ENCODE peak calls at places on chromosome 4, in nine cellular contexts. D is uterus, I is ovary, O is endothelial cell of umbilical vein, X is transverse colon, V is IMR-90, R is adrenal gland, A is A549, U is testis. B is an unnamed sample.

GRCh38 chr4:38128478-38129451 is 168.6 kb downstream of the PTTG2 start:
- DNase-seq in D (no peak), I (no peak), O (no peak), X (peak; percentile 60), V (peak; percentile 89), R (no peak), A (no peak), U (no peak), B (no peak)

GRCh38 chr4:36187723-36188333 is 56.5 kb downstream of the ARAP2 start:
- DNase-seq in D (no peak), I (no peak), O (peak; percentile 1), X (no peak), V (peak; percentile 33), R (no peak), A (peak; percentile 1), U (no peak), B (no peak)

GRCh38 chr4:5927747-5928146 is 34.9 kb upstream of the CRMP1 start:
- DNase-seq in D (no peak), I (no peak), O (no peak), X (no peak), V (no peak), R (no peak), A (no peak), U (no peak), B (no peak)

GRCh38 chr4:78684196-78685079 is 91.7 kb upstream of the BMP2K start:
- DNase-seq in D (no peak), I (no peak), O (peak; percentile 45), X (no peak), V (peak; percentile 55), R (no peak), A (no peak), U (no peak), B (no peak)

GRCh38 chr4:169332595-169332994 is 61.8 kb upstream of the SH3RF1 start:
- DNase-seq in D (no peak), I (no peak), O (peak; percentile 6), X (no peak), V (no peak), R (no peak), A (no peak), U (no peak), B (no peak)

GRCh38 chr4:186132577-186133277 is 28.2 kb downstream of the FAM149A start:
- DNase-seq in D (no peak), I (no peak), O (peak; percentile 36), X (no peak), V (peak; percentile 22), R (peak; percentile 12), A (peak; percentile 14), U (no peak), B (no peak)

GRCh38 chr4:55358668-55359067 is 12.6 kb downstream of the SRD5A3 start:
- DNase-seq in D (peak; percentile 29), I (no peak), O (peak; percentile 72), X (no peak), V (peak; percentile 78), R (no peak), A (no peak), U (no peak), B (no peak)

GRCh38 chr4:3201718-3202702 is 46.9 kb upstream of the MSANTD1 start:
- DNase-seq in D (no peak), I (no peak), O (no peak), X (peak; percentile 18), V (peak; percentile 69), R (no peak), A (no peak), U (peak; percentile 17), B (no peak)

GRCh38 chr4:38360201-38360600 is 303.8 kb upstream of the KLF3 start:
- DNase-seq in D (no peak), I (no peak), O (no peak), X (no peak), V (no peak), R (no peak), A (no peak), U (no peak), B (no peak)

GRCh38 chr4:78669453-78669852 is 106.7 kb upstream of the BMP2K start:
- DNase-seq in D (no peak), I (no peak), O (no peak), X (no peak), V (no peak), R (no peak), A (peak; percentile 17), U (no peak), B (no peak)

GRCh38 chr4:23022032-23022431 is 329.3 kb downstream of the GBA3 start:
- DNase-seq in D (no peak), I (no peak), O (no peak), X (no peak), V (peak; percentile 9), R (no peak), A (peak; percentile 20), U (no peak), B (no peak)

GRCh38 chr4:33369366-33369899 is 2649.3 kb downstream of the PCDH7 start:
- DNase-seq in D (no peak), I (no peak), O (no peak), X (no peak), V (peak; percentile 12), R (no peak), A (no peak), U (no peak), B (no peak)

GRCh38 chr4:11698846-11699590 is 270.3 kb upstream of the HS3ST1 start:
- DNase-seq in D (no peak), I (no peak), O (peak; percentile 77), X (no peak), V (peak; percentile 80), R (no peak), A (no peak), U (no peak), B (no peak)

GRCh38 chr4:141464366-141464765 is 172.0 kb upstream of the IL15 start:
- DNase-seq in D (no peak), I (no peak), O (no peak), X (no peak), V (no peak), R (peak; percentile 7), A (no peak), U (no peak), B (no peak)

GRCh38 chr4:186628058-186628711 is 72.8 kb upstream of the MTNR1A start:
- DNase-seq in D (no peak), I (no peak), O (no peak), X (no peak), V (no peak), R (no peak), A (no peak), U (no peak), B (no peak)

GRCh38 chr4:10018818-10019438 is 2.4 kb downstream of the SLC2A9 start:
- DNase-seq in D (peak; percentile 98), I (peak; percentile 99), O (peak; percentile 95), X (peak; percentile 97), V (peak; percentile 93), R (peak; percentile 99), A (peak; percentile 66), U (peak; percentile 98), B (peak; percentile 78)
- TF ChIP-seq POLR2A in D (peak; percentile 50), I (peak; percentile 56), O (peak; percentile 75), X (peak; percentile 75), V (peak; percentile 24), R (peak; percentile 73), A (peak; percentile 5), U (peak; percentile 26), B (peak; percentile 63)

GRCh38 chr4:40186665-40187014 is 10.2 kb upstream of the RHOH start:
- DNase-seq in D (no peak), I (no peak), O (no peak), X (no peak), V (no peak), R (no peak), A (no peak), U (no peak), B (no peak)

GRCh38 chr4:40185830-40186664 is 10.8 kb upstream of the RHOH start:
- DNase-seq in D (no peak), I (no peak), O (no peak), X (no peak), V (peak; percentile 22), R (no peak), A (no peak), U (no peak), B (no peak)

GRCh38 chr4:40182041-40182440 is 14.8 kb upstream of the RHOH start:
- DNase-seq in D (no peak), I (no peak), O (no peak), X (no peak), V (no peak), R (no peak), A (no peak), U (no peak), B (no peak)

GRCh38 chr4:40182979-40183378 is 13.9 kb upstream of the RHOH start:
- DNase-seq in D (no peak), I (no peak), O (no peak), X (no peak), V (no peak), R (no peak), A (no peak), U (no peak), B (no peak)

DNA sequence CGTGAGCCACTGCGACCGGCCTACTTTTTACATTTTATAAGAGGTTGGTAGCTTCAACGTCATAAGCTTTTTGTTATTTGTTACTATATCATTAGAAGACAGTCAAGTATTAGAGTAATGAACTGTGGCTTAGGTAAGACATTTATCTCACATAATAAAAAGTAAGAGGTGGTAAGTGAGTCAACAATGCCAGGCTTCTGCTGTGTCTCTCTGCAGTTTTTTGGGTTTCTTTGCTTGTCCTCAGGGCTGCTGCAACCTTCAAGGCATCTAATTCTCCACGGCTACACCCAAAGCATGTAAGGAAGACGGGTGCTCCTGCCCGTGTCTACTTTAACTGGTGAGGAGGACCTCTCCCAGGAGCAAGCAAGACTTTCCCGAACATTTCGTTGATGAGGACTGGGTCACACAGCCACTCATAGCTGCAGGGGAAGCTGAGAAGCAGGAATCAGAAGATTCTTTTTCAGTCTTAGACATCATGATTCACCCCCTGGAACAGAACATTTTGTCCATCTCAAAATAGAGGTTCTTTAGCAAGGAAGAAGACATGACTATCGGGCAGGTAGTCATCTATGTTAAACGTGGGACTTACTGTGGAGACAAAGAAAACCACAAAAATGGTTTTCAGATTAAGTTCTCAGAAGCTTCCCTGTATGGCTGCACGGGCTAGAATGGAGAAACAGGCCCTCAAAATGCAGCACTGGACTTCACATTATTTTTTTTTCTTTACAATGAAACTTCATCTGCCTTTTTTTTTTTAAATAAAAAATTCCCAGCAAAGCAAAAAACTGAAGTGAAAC is 13.0 kb upstream of the RHOH start:
- DNase-seq in D (no peak), I (no peak), O (no peak), X (no peak), V (no peak), R (no peak), A (no peak), U (no peak), B (no peak)
- H3K27ac ChIP-seq in D (no peak overlapping the region), I (no peak overlapping the region), O (no peak overlapping the region), X (no peak overlapping the region), V (no peak overlapping the region), R (no peak overlapping the region), A (peak overlapping the region; percentile 27), U (no peak overlapping the region), B (no peak overlapping the region)

DNA sequence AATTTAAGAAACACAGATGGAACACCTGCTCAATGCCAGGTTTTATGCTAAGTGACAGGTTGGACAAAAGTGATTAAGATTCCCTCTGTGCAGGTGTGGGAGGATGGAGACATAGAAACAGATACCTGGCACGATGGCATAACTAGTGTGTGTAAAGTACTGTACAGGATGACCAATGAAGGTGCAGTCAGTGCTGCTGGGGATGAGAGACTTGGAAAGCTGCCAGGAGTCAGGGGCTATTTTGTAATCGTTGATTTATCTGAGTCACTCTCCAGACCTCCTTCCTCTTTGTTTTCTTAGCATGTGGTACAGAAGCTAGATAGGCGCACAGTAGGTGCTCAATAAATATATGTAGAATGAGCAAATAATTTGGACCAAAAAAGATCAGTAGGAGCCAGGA is 58.2 kb downstream of the CWH43 start:
- DNase-seq in D (no peak), I (no peak), O (no peak), X (no peak), V (no peak), R (no peak), A (no peak), U (no peak), B (no peak)
- H3K9me3 ChIP-seq in D (no peaks in the 10 kb centered on the region), I (no peaks in the 10 kb centered on the region), O (no peaks in the 10 kb centered on the region), X (no peaks in the 10 kb centered on the region), V (no peaks in the 10 kb centered on the region), R (no peaks in the 10 kb centered on the region), A (no peaks in the 10 kb centered on the region), U (no peaks in the 10 kb centered on the region), B (no peaks in the 10 kb centered on the region)

GRCh38 chr4:8428288-8429097 is 12.0 kb downstream of the ACOX3 start:
- DNase-seq in D (peak; percentile 78), I (peak; percentile 92), O (peak; percentile 85), X (peak; percentile 92), V (peak; percentile 80), R (peak; percentile 94), A (peak; percentile 61), U (peak; percentile 84), B (peak; percentile 25)
- TF ChIP-seq POLR2A in D (peak; percentile 75), I (peak; percentile 22), O (peak; percentile 76), X (peak; percentile 76), V (peak; percentile 84), R (peak; percentile 84), A (peak; percentile 51), U (no peak), B (peak; percentile 71)